ENCODE peak calls at places on chromosome 6, in five cellular contexts. One of them, this sample, is unnamed.

GRCh38 chr6:130713144-130713543 is 114.1 kb upstream of the SMLR1 start:
- DNase-seq in IMR-90: no peak
- DNase-seq in AG04450: no peak
- DNase-seq in glutamatergic neuron: peak
- DNase-seq in CD4-positive, alpha-beta T cell: no peak
- DNase-seq in this sample: peak

GRCh38 chr6:41735427-41736206 is at the start of gene TFEB:
- DNase-seq in IMR-90: peak
- DNase-seq in AG04450: peak
- DNase-seq in glutamatergic neuron: peak
- DNase-seq in CD4-positive, alpha-beta T cell: peak
- DNase-seq in this sample: peak

GRCh38 chr6:32069460-32069859 is 31.2 kb downstream of the CYP21A2 start:
- DNase-seq in IMR-90: no peak
- DNase-seq in AG04450: no peak
- DNase-seq in glutamatergic neuron: no peak
- DNase-seq in CD4-positive, alpha-beta T cell: no peak
- DNase-seq in this sample: no peak

GRCh38 chr6:112831022-112831421 is 483.9 kb downstream of the RFPL4B start:
- DNase-seq in IMR-90: peak
- DNase-seq in AG04450: no peak
- DNase-seq in glutamatergic neuron: no peak
- DNase-seq in CD4-positive, alpha-beta T cell: no peak
- DNase-seq in this sample: no peak

GRCh38 chr6:111564482-111564945 is 41.2 kb downstream of the TRAF3IP2 start:
- DNase-seq in IMR-90: peak
- DNase-seq in AG04450: no peak
- DNase-seq in glutamatergic neuron: no peak
- DNase-seq in CD4-positive, alpha-beta T cell: no peak
- DNase-seq in this sample: no peak

GRCh38 chr6:159910342-159910741 is 19.6 kb downstream of the MAS1 start:
- DNase-seq in IMR-90: no peak
- DNase-seq in AG04450: no peak
- DNase-seq in glutamatergic neuron: no peak
- DNase-seq in CD4-positive, alpha-beta T cell: no peak
- DNase-seq in this sample: no peak

GRCh38 chr6:159760602-159761057 is 1.2 kb upstream of the ACAT2 start:
- DNase-seq in IMR-90: peak
- DNase-seq in AG04450: peak
- DNase-seq in glutamatergic neuron: no peak
- DNase-seq in CD4-positive, alpha-beta T cell: no peak
- DNase-seq in this sample: no peak

GRCh38 chr6:11762782-11763459 is 15.7 kb downstream of the ADTRP start:
- DNase-seq in IMR-90: no peak
- DNase-seq in AG04450: no peak
- DNase-seq in glutamatergic neuron: no peak
- DNase-seq in CD4-positive, alpha-beta T cell: no peak
- DNase-seq in this sample: no peak

GRCh38 chr6:161134550-161135298 is 139.1 kb downstream of the AGPAT4 start:
- DNase-seq in IMR-90: no peak
- DNase-seq in AG04450: no peak
- DNase-seq in glutamatergic neuron: no peak
- DNase-seq in CD4-positive, alpha-beta T cell: no peak
- DNase-seq in this sample: no peak

GRCh38 chr6:151098166-151098565 is 141.6 kb upstream of the AKAP12 start:
- DNase-seq in IMR-90: no peak
- DNase-seq in AG04450: no peak
- DNase-seq in glutamatergic neuron: no peak
- DNase-seq in CD4-positive, alpha-beta T cell: no peak
- DNase-seq in this sample: no peak

GRCh38 chr6:131787955-131788712 is 19.7 kb upstream of the ENPP1 start:
- DNase-seq in IMR-90: peak
- DNase-seq in AG04450: no peak
- DNase-seq in glutamatergic neuron: no peak
- DNase-seq in CD4-positive, alpha-beta T cell: no peak
- DNase-seq in this sample: no peak

GRCh38 chr6:117956386-117956785 is 49.3 kb downstream of the SLC35F1 start:
- DNase-seq in IMR-90: no peak
- DNase-seq in AG04450: no peak
- DNase-seq in glutamatergic neuron: peak
- DNase-seq in CD4-positive, alpha-beta T cell: no peak
- DNase-seq in this sample: peak

GRCh38 chr6:25942561-25943147 is 12.2 kb upstream of the SLC17A2 start:
- DNase-seq in IMR-90: peak
- DNase-seq in AG04450: no peak
- DNase-seq in glutamatergic neuron: no peak
- DNase-seq in CD4-positive, alpha-beta T cell: no peak
- DNase-seq in this sample: no peak

GRCh38 chr6:101395345-101395744 is 1.8 kb downstream of the GRIK2 start:
- DNase-seq in IMR-90: no peak
- DNase-seq in AG04450: no peak
- DNase-seq in glutamatergic neuron: no peak
- DNase-seq in CD4-positive, alpha-beta T cell: no peak
- DNase-seq in this sample: no peak

GRCh38 chr6:101398716-101399626 is 5.5 kb downstream of the GRIK2 start:
- DNase-seq in IMR-90: peak
- DNase-seq in AG04450: no peak
- DNase-seq in glutamatergic neuron: peak
- DNase-seq in CD4-positive, alpha-beta T cell: no peak
- DNase-seq in this sample: no peak

GRCh38 chr6:101399627-101399955 is 6.1 kb downstream of the GRIK2 start:
- DNase-seq in IMR-90: no peak
- DNase-seq in AG04450: no peak
- DNase-seq in glutamatergic neuron: peak
- DNase-seq in CD4-positive, alpha-beta T cell: no peak
- DNase-seq in this sample: no peak

GRCh38 chr6:101396552-101397173 is 3.2 kb downstream of the GRIK2 start:
- DNase-seq in IMR-90: peak
- DNase-seq in AG04450: no peak
- DNase-seq in glutamatergic neuron: no peak
- DNase-seq in CD4-positive, alpha-beta T cell: no peak
- DNase-seq in this sample: peak

GRCh38 chr6:101397199-101397598 is 3.7 kb downstream of the GRIK2 start:
- DNase-seq in IMR-90: peak
- DNase-seq in AG04450: no peak
- DNase-seq in glutamatergic neuron: no peak
- DNase-seq in CD4-positive, alpha-beta T cell: no peak
- DNase-seq in this sample: no peak
- TF ChIP-seq CTCF in IMR-90: peak
- TF ChIP-seq CTCF in AG04450: peak
- TF ChIP-seq CTCF in glutamatergic neuron: peak
- TF ChIP-seq CTCF in CD4-positive, alpha-beta T cell: no peak
- TF ChIP-seq CTCF in this sample: peak

GRCh38 chr6:107132330-107132954 is 17.1 kb upstream of the BEND3 start:
- DNase-seq in IMR-90: no peak
- DNase-seq in AG04450: no peak
- DNase-seq in glutamatergic neuron: peak
- DNase-seq in CD4-positive, alpha-beta T cell: no peak
- DNase-seq in this sample: peak
- TF ChIP-seq CTCF in IMR-90: peak
- TF ChIP-seq CTCF in AG04450: peak
- TF ChIP-seq CTCF in glutamatergic neuron: peak
- TF ChIP-seq CTCF in CD4-positive, alpha-beta T cell: peak
- TF ChIP-seq CTCF in this sample: peak

GRCh38 chr6:135170849-135171248 is 10.3 kb upstream of the MYB start:
- DNase-seq in IMR-90: no peak
- DNase-seq in AG04450: no peak
- DNase-seq in glutamatergic neuron: no peak
- DNase-seq in CD4-positive, alpha-beta T cell: no peak
- DNase-seq in this sample: no peak

GRCh38 chr6:135168766-135169165 is 12.3 kb upstream of the MYB start:
- DNase-seq in IMR-90: no peak
- DNase-seq in AG04450: no peak
- DNase-seq in glutamatergic neuron: no peak
- DNase-seq in CD4-positive, alpha-beta T cell: no peak
- DNase-seq in this sample: no peak

GRCh38 chr6:135167617-135168016 is 13.5 kb upstream of the MYB start:
- DNase-seq in IMR-90: no peak
- DNase-seq in AG04450: no peak
- DNase-seq in glutamatergic neuron: no peak
- DNase-seq in CD4-positive, alpha-beta T cell: no peak
- DNase-seq in this sample: no peak

GRCh38 chr6:135173242-135173988 is 7.7 kb upstream of the MYB start:
- DNase-seq in IMR-90: no peak
- DNase-seq in AG04450: no peak
- DNase-seq in glutamatergic neuron: no peak
- DNase-seq in CD4-positive, alpha-beta T cell: no peak
- DNase-seq in this sample: no peak

DNA sequence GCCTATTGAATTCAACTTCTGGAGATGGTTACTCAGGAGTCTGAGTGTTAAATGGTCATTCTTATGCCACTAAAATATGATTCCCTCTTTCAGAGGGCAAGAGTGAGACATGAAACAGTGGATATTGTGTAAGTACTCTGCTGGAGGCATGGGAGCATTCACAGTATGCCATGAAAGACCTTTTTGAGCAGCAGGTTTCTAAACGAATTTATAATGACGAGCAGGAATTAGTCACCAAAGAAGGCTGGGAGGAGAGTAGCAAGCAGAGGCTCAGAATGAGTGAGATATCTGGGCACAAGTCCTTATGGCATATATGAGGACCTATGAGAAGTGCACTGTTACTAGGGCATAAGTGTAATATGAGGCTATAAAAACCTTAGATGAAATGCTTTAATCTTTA is 10.9 kb upstream of the MYB start:
- DNase-seq in IMR-90: no peak
- DNase-seq in AG04450: no peak
- DNase-seq in glutamatergic neuron: no peak
- DNase-seq in CD4-positive, alpha-beta T cell: no peak
- DNase-seq in this sample: no peak
- TF ChIP-seq CTCF in IMR-90: no peak
- TF ChIP-seq CTCF in AG04450: no peak
- TF ChIP-seq CTCF in glutamatergic neuron: no peak
- TF ChIP-seq CTCF in CD4-positive, alpha-beta T cell: no peak
- TF ChIP-seq CTCF in this sample: no peak

DNA sequence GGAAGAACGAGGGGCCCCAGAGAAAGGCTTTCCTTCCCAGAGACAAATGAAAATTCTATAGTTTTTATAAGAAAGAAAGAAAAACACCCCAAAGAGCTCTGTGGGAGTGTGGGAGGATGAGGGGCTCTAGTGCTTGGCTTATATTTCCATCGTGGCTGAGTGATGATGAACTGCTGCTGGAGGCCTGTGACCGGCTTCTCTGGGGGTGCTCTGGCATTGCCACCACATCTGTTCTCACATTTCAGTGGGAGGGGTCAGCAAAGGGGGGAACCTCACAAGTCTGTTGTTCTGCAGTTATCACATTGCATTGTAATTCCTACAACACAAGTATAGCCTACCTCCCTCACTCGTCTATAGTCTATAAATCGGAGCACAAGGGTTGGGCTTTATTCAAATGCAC is 67.6 kb upstream of the BACH2 start:
- DNase-seq in IMR-90: no peak
- DNase-seq in AG04450: no peak
- DNase-seq in glutamatergic neuron: no peak
- DNase-seq in CD4-positive, alpha-beta T cell: no peak
- DNase-seq in this sample: no peak
- TF ChIP-seq CTCF in IMR-90: no peak
- TF ChIP-seq CTCF in AG04450: no peak
- TF ChIP-seq CTCF in glutamatergic neuron: no peak
- TF ChIP-seq CTCF in CD4-positive, alpha-beta T cell: no peak
- TF ChIP-seq CTCF in this sample: no peak

GRCh38 chr6:48111575-48111974 is 578 bp upstream of the PTCHD4 start:
- DNase-seq in IMR-90: peak
- DNase-seq in AG04450: no peak
- DNase-seq in glutamatergic neuron: no peak
- DNase-seq in CD4-positive, alpha-beta T cell: no peak
- DNase-seq in this sample: no peak
- TF ChIP-seq CTCF in IMR-90: no peak
- TF ChIP-seq CTCF in AG04450: no peak
- TF ChIP-seq CTCF in glutamatergic neuron: no peak
- TF ChIP-seq CTCF in CD4-positive, alpha-beta T cell: no peak
- TF ChIP-seq CTCF in this sample: no peak

DNA sequence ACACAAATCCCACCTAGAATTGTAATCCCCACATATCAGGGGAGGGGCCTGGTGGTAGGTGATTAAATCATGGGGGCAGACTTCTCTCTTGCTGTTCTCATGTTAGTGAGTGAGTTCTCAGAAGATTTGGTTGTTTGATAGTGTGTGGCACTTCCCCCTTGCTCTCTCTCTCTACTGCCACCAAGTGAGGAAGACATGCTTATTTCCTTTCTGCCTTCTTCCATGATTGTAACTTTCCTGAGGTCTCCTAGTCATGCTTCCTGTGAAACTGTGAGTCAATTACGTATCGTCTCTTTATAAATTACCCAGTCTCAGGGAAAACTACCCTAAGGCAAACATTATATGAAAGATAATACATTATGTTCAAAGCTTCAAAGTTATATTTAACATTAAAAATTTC is 1297.5 kb upstream of the CITED2 start:
- DNase-seq in IMR-90: no peak
- DNase-seq in AG04450: no peak
- DNase-seq in glutamatergic neuron: no peak
- DNase-seq in CD4-positive, alpha-beta T cell: no peak
- DNase-seq in this sample: no peak
- TF ChIP-seq CTCF in IMR-90: no peak
- TF ChIP-seq CTCF in AG04450: no peak
- TF ChIP-seq CTCF in glutamatergic neuron: no peak
- TF ChIP-seq CTCF in CD4-positive, alpha-beta T cell: no peak
- TF ChIP-seq CTCF in this sample: peak

GRCh38 chr6:140001005-140001404 is 626.6 kb upstream of the CITED2 start:
- DNase-seq in IMR-90: no peak
- DNase-seq in AG04450: no peak
- DNase-seq in glutamatergic neuron: no peak
- DNase-seq in CD4-positive, alpha-beta T cell: no peak
- DNase-seq in this sample: no peak

GRCh38 chr6:139990865-139991264 is 616.4 kb upstream of the CITED2 start:
- DNase-seq in IMR-90: peak
- DNase-seq in AG04450: no peak
- DNase-seq in glutamatergic neuron: no peak
- DNase-seq in CD4-positive, alpha-beta T cell: no peak
- DNase-seq in this sample: no peak

GRCh38 chr6:140001851-140002301 is 627.4 kb upstream of the CITED2 start:
- DNase-seq in IMR-90: peak
- DNase-seq in AG04450: no peak
- DNase-seq in glutamatergic neuron: no peak
- DNase-seq in CD4-positive, alpha-beta T cell: no peak
- DNase-seq in this sample: no peak

GRCh38 chr6:139996253-139996834 is 621.9 kb upstream of the CITED2 start:
- DNase-seq in IMR-90: no peak
- DNase-seq in AG04450: no peak
- DNase-seq in glutamatergic neuron: no peak
- DNase-seq in CD4-positive, alpha-beta T cell: no peak
- DNase-seq in this sample: no peak
- TF ChIP-seq CTCF in IMR-90: peak
- TF ChIP-seq CTCF in AG04450: no peak
- TF ChIP-seq CTCF in glutamatergic neuron: no peak
- TF ChIP-seq CTCF in CD4-positive, alpha-beta T cell: no peak
- TF ChIP-seq CTCF in this sample: peak

This sample was measured in neural crest cell.